ENCODE peak calls at places on chromosomes 6 and 20, in ten cellular contexts. C is uterus, S is gastrocnemius medialis, Z is astrocyte of the spinal cord, Q is osteocyte, R is hepatocyte, A is AG04449, U is OCI-LY7, D is GM12865, O is fibroblast of lung. H is an unnamed sample.

GRCh38 chr20:37453836-37454235 is 67.2 kb upstream of the NNAT start:
- DNase-seq in C (no peak), S (no peak), Z (no peak), Q (no peak), R (no peak), A (no peak), U (no peak), D (no peak), O (no peak), H (no peak)

GRCh38 chr6:135722679-135723078 is 128.8 kb upstream of the PDE7B start:
- DNase-seq in C (no peak), S (no peak), Z (peak), Q (no peak), R (peak), A (peak), U (no peak), D (no peak), O (peak), H (peak)

GRCh38 chr20:50514035-50514337 is 3.8 kb downstream of the PTPN1 start:
- DNase-seq in C (no peak), S (no peak), Z (no peak), Q (no peak), R (no peak), A (no peak), U (no peak), D (no peak), O (no peak), H (no peak)

GRCh38 chr20:61771805-61772350 is 293.8 kb downstream of the TAF4 start:
- DNase-seq in C (no peak), S (no peak), Z (no peak), Q (no peak), R (no peak), A (no peak), U (no peak), D (no peak), O (no peak), H (no peak)

GRCh38 chr6:33816911-33817310 is 13.1 kb upstream of the MLN start:
- DNase-seq in C (no peak), S (no peak), Z (no peak), Q (no peak), R (no peak), A (no peak), U (no peak), D (no peak), O (no peak), H (no peak)

GRCh38 chr20:31813611-31814010 is 5.5 kb upstream of the MYLK2 start:
- DNase-seq in C (no peak), S (no peak), Z (no peak), Q (no peak), R (no peak), A (no peak), U (no peak), D (no peak), O (no peak), H (no peak)

GRCh38 chr6:21164768-21165326 is 428.7 kb upstream of the SOX4 start:
- DNase-seq in C (no peak), S (no peak), Z (peak), Q (no peak), R (no peak), A (no peak), U (no peak), D (peak), O (peak), H (no peak)

GRCh38 chr6:33160728-33161323 is 31.4 kb downstream of the COL11A2 start:
- DNase-seq in C (no peak), S (no peak), Z (peak), Q (no peak), R (peak), A (peak), U (no peak), D (no peak), O (peak), H (peak)

GRCh38 chr6:32393660-32394420 is 13.1 kb downstream of the BTNL2 start:
- DNase-seq in C (peak), S (no peak), Z (no peak), Q (no peak), R (peak), A (no peak), U (no peak), D (peak), O (no peak), H (no peak)

GRCh38 chr6:52576392-52577021 is 353 bp downstream of the TRAM2 start:
- DNase-seq in C (peak), S (peak), Z (peak), Q (peak), R (peak), A (no peak), U (peak), D (peak), O (peak), H (peak)

GRCh38 chr6:89917216-89917615 is 22.9 kb downstream of the GJA10 start:
- DNase-seq in C (no peak), S (no peak), Z (no peak), Q (no peak), R (no peak), A (no peak), U (no peak), D (no peak), O (no peak), H (no peak)

GRCh38 chr20:39165099-39165498 is 203.0 kb downstream of the DHX35 start:
- DNase-seq in C (no peak), S (peak), Z (no peak), Q (peak), R (no peak), A (no peak), U (no peak), D (no peak), O (no peak), H (no peak)

GRCh38 chr6:169839029-169839481 is 87.6 kb downstream of the ERMARD start:
- DNase-seq in C (no peak), S (no peak), Z (no peak), Q (no peak), R (no peak), A (no peak), U (no peak), D (no peak), O (no peak), H (no peak)
- TF ChIP-seq CTCF in C (no peak), S (no peak), Z (no peak), Q (no peak), R (no peak), A (no peak), U (no peak), D (no peak), O (no peak), H (no peak)

DNA sequence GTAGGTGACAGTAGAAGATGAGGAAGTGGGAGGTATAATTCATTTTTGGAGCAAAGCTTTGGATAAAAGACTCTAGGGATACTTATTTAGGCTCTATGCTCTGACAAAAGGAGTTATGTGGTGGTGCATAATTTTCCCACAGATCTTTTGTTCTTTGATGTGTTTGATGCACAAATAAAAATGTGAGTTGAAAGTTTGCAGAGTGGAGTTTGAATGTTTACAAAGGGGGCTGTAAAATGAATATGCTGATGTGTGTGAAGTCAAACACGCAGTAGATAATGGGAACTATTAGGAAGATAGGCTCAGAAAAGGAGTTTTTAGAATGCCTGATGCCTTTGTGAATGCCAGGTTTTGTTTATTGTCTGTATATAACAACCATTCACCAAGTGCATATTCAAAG is 544.9 kb upstream of the EPHA7 start:
- DNase-seq in C (no peak), S (no peak), Z (no peak), Q (no peak), R (no peak), A (no peak), U (no peak), D (no peak), O (no peak), H (no peak)
- TF ChIP-seq CTCF in C (no peak), S (no peak), Z (no peak), Q (no peak), R (no peak), A (no peak), U (no peak), D (no peak), O (no peak), H (no peak)

GRCh38 chr6:78770766-78771165 is 96.6 kb upstream of the IRAK1BP1 start:
- DNase-seq in C (no peak), S (no peak), Z (no peak), Q (no peak), R (no peak), A (no peak), U (no peak), D (no peak), O (no peak), H (no peak)
- TF ChIP-seq CTCF in C (no peak), S (no peak), Z (no peak), Q (no peak), R (no peak), A (no peak), U (peak), D (no peak), O (no peak), H (no peak)

GRCh38 chr20:53660947-53661381 is 67.3 kb upstream of the ZNF217 start:
- DNase-seq in C (no peak), S (no peak), Z (no peak), Q (no peak), R (no peak), A (no peak), U (peak), D (peak), O (peak), H (no peak)
- TF ChIP-seq CTCF in C (no peak), S (no peak), Z (no peak), Q (no peak), R (no peak), A (no peak), U (peak), D (no peak), O (no peak), H (peak)

DNA sequence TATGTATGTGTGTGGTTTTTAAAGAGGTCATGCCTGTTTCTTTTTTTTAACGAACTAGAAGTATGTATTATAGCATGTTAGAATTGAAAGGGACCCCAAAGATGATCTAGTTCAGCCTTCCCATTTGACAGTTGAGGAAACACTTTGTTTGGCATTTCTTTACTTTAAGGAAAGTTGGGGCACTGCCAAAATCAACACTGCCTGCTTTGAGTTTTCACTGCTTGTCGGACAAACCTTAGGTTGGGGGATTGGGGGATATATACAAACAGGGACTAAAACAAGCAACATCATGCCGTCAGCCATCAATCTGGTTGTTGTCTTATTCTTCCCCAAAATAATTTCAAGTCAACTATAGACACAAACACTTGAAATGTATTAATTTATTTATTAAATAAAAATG is 14.1 kb upstream of the CALHM6 start:
- DNase-seq in C (no peak), S (no peak), Z (no peak), Q (no peak), R (no peak), A (no peak), U (no peak), D (no peak), O (no peak), H (peak)
- TF ChIP-seq CTCF in C (no peak), S (no peak), Z (no peak), Q (no peak), R (no peak), A (no peak), U (no peak), D (no peak), O (no peak), H (no peak)

GRCh38 chr20:327041-327945 is 1.9 kb downstream of the SOX12 start:
- DNase-seq in C (peak), S (peak), Z (peak), Q (peak), R (peak), A (no peak), U (peak), D (peak), O (peak), H (peak)

GRCh38 chr20:325043-325888 is at the start of gene SOX12:
- DNase-seq in C (peak), S (peak), Z (peak), Q (peak), R (peak), A (no peak), U (peak), D (peak), O (peak), H (peak)

GRCh38 chr20:325889-326644 is 715 bp downstream of the SOX12 start:
- DNase-seq in C (peak), S (peak), Z (peak), Q (peak), R (peak), A (no peak), U (peak), D (peak), O (peak), H (peak)

GRCh38 chr20:326645-327031 is 1.3 kb downstream of the SOX12 start:
- DNase-seq in C (no peak), S (no peak), Z (no peak), Q (no peak), R (peak), A (no peak), U (peak), D (no peak), O (peak), H (no peak)

GRCh38 chr20:324177-325042 is 942 bp upstream of the SOX12 start:
- DNase-seq in C (peak), S (peak), Z (peak), Q (peak), R (peak), A (no peak), U (peak), D (peak), O (peak), H (peak)
- TF ChIP-seq CTCF in C (no peak), S (no peak), Z (peak), Q (peak), R (peak), A (peak), U (peak), D (peak), O (peak), H (peak)